ENCODE peak calls at places on chromosomes 6 and 20, in five cellular contexts. O is AG08395; T is activated naive CD4-positive, alpha-beta T cell treated with anti-CD3 and anti-CD28 coated beads, Interleukin-2, amount 10 ng/mL, durations not matched to agents 7 days and 5 days; R is kidney glomerular epithelial cell; Z is NCI-H1417. X is an unnamed sample.

GRCh38 chr6:133248241-133249001 is 7.3 kb downstream of the EYA4 start:
- DNase-seq in O (no peak), T (no peak), R (no peak), Z (peak; percentile 48), X (no peak)

GRCh38 chr6:142570221-142570671 is 268.4 kb downstream of the ADGRG6 start:
- DNase-seq in O (peak; percentile 19), Z (no peak), R (peak; percentile 63), T (no peak), X (peak; percentile 11)

GRCh38 chr20:57388953-57389694 is 2.1 kb upstream of the RBM38 start:
- DNase-seq in R (peak; percentile 15), O (peak; percentile 79), T (peak; percentile 73), Z (no peak), X (no peak)

GRCh38 chr6:159083146-159083545 is 38.4 kb upstream of the TAGAP start:
- DNase-seq in T (no peak), O (no peak), R (no peak), Z (no peak), X (no peak)

GRCh38 chr6:145080651-145081050 is 654.7 kb downstream of the EPM2A start:
- DNase-seq in R (no peak), Z (no peak), O (no peak), T (no peak), X (no peak)

GRCh38 chr6:89941031-89941775 is 46.9 kb downstream of the GJA10 start:
- DNase-seq in T (no peak), Z (peak; percentile 76), R (no peak), O (no peak), X (no peak)

GRCh38 chr6:19892250-19892649 is 55.1 kb downstream of the ID4 start:
- DNase-seq in T (no peak), Z (peak; percentile 86), R (peak; percentile 16), O (no peak), X (no peak)

GRCh38 chr6:89792881-89793280 is 26.7 kb downstream of the MDN1 start:
- DNase-seq in T (peak; percentile 59), O (peak; percentile 41), Z (peak; percentile 38), R (peak; percentile 15), X (peak; percentile 9)

GRCh38 chr20:44448753-44449546 is 26.7 kb upstream of the TTPAL start:
- DNase-seq in O (no peak), Z (no peak), R (no peak), T (peak; percentile 30), X (no peak)

X was measured in astrocyte of the cerebellum.